ENCODE peak calls at places on chromosomes 6 and 20, in six cellular contexts. One of them, this sample, is unnamed.

GRCh38 chr6:160029525-160029924 is 60.6 kb downstream of the IGF2R start:
- DNase-seq in coronary artery: no peak
- DNase-seq in GM23248: no peak
- DNase-seq in HT-29: no peak
- DNase-seq in sigmoid colon: no peak
- DNase-seq in psoas muscle: no peak
- DNase-seq in this sample: no peak

GRCh38 chr6:163405412-163406309 is 8.9 kb upstream of the QKI start:
- DNase-seq in HT-29: no peak
- DNase-seq in GM23248: peak; percentile 67
- DNase-seq in sigmoid colon: peak; percentile 86
- DNase-seq in psoas muscle: peak; percentile 83
- DNase-seq in coronary artery: no peak
- DNase-seq in this sample: no peak

GRCh38 chr6:68233623-68234022 is 401.5 kb upstream of the ADGRB3 start:
- DNase-seq in psoas muscle: no peak
- DNase-seq in GM23248: no peak
- DNase-seq in coronary artery: no peak
- DNase-seq in HT-29: no peak
- DNase-seq in sigmoid colon: no peak
- DNase-seq in this sample: peak; percentile 37

GRCh38 chr20:52190437-52191131 is 995 bp downstream of the ZFP64 start:
- DNase-seq in HT-29: peak; percentile 64
- DNase-seq in psoas muscle: no peak
- DNase-seq in sigmoid colon: no peak
- DNase-seq in GM23248: peak; percentile 74
- DNase-seq in coronary artery: no peak
- DNase-seq in this sample: peak; percentile 67

GRCh38 chr20:32235331-32236047 is 27.8 kb downstream of the POFUT1 start:
- DNase-seq in sigmoid colon: no peak
- DNase-seq in psoas muscle: no peak
- DNase-seq in coronary artery: no peak
- DNase-seq in GM23248: no peak
- DNase-seq in HT-29: no peak
- DNase-seq in this sample: no peak

GRCh38 chr6:34360556-34360955 is 31.9 kb downstream of the NUDT3 start:
- DNase-seq in coronary artery: no peak
- DNase-seq in HT-29: no peak
- DNase-seq in psoas muscle: no peak
- DNase-seq in GM23248: peak; percentile 83
- DNase-seq in sigmoid colon: no peak
- DNase-seq in this sample: no peak

GRCh38 chr20:3031524-3032147 is 11.8 kb upstream of the GNRH2 start:
- DNase-seq in sigmoid colon: peak; percentile 9
- DNase-seq in HT-29: no peak
- DNase-seq in psoas muscle: no peak
- DNase-seq in coronary artery: no peak
- DNase-seq in GM23248: no peak
- DNase-seq in this sample: no peak

GRCh38 chr6:85114583-85114939 is 335.3 kb upstream of the NT5E start:
- DNase-seq in GM23248: no peak
- DNase-seq in psoas muscle: no peak
- DNase-seq in sigmoid colon: no peak
- DNase-seq in HT-29: no peak
- DNase-seq in coronary artery: no peak
- DNase-seq in this sample: no peak